ENCODE peak calls at places on chromosomes 4 and X, in six cellular contexts. One of them, this sample, is unnamed.

GRCh38 chr4:40550900-40551546 is 78.6 kb downstream of the RBM47 start:
- DNase-seq in heart left ventricle: no peak
- DNase-seq in uterus: no peak
- DNase-seq in tibial nerve: no peak
- DNase-seq in pancreas: peak
- DNase-seq in neural progenitor cell: peak
- DNase-seq in this sample: no peak

GRCh38 chr4:70893790-70894189 is 8.4 kb upstream of the MOB1B start:
- DNase-seq in neural progenitor cell: no peak
- DNase-seq in tibial nerve: no peak
- DNase-seq in uterus: no peak
- DNase-seq in pancreas: no peak
- DNase-seq in heart left ventricle: no peak
- DNase-seq in this sample: no peak

GRCh38 chr4:5893013-5893580 is at the start of gene CRMP1:
- DNase-seq in tibial nerve: no peak
- DNase-seq in heart left ventricle: no peak
- DNase-seq in uterus: no peak
- DNase-seq in neural progenitor cell: peak
- DNase-seq in pancreas: no peak
- DNase-seq in this sample: no peak

GRCh38 chrX:65667503-65668355 is at the start of gene MSN:
- DNase-seq in tibial nerve: peak
- DNase-seq in neural progenitor cell: peak
- DNase-seq in uterus: peak
- DNase-seq in pancreas: peak
- DNase-seq in heart left ventricle: peak
- DNase-seq in this sample: peak

GRCh38 chr4:7472443-7473013 is 37.8 kb upstream of the PSAPL1 start:
- DNase-seq in pancreas: no peak
- DNase-seq in neural progenitor cell: peak
- DNase-seq in uterus: no peak
- DNase-seq in heart left ventricle: no peak
- DNase-seq in tibial nerve: no peak
- DNase-seq in this sample: no peak

GRCh38 chr4:100738388-100739165 is 220.8 kb upstream of the EMCN start:
- DNase-seq in uterus: peak
- DNase-seq in tibial nerve: no peak
- DNase-seq in pancreas: no peak
- DNase-seq in neural progenitor cell: no peak
- DNase-seq in heart left ventricle: no peak
- DNase-seq in this sample: no peak

GRCh38 chr4:38015886-38016515 is 55.8 kb downstream of the PTTG2 start:
- DNase-seq in heart left ventricle: no peak
- DNase-seq in pancreas: no peak
- DNase-seq in neural progenitor cell: no peak
- DNase-seq in uterus: no peak
- DNase-seq in tibial nerve: no peak
- DNase-seq in this sample: no peak

GRCh38 chr4:52968696-52969095 is 106.6 kb downstream of the RASL11B start:
- DNase-seq in tibial nerve: no peak
- DNase-seq in uterus: no peak
- DNase-seq in heart left ventricle: no peak
- DNase-seq in neural progenitor cell: no peak
- DNase-seq in pancreas: no peak
- DNase-seq in this sample: no peak

DNA sequence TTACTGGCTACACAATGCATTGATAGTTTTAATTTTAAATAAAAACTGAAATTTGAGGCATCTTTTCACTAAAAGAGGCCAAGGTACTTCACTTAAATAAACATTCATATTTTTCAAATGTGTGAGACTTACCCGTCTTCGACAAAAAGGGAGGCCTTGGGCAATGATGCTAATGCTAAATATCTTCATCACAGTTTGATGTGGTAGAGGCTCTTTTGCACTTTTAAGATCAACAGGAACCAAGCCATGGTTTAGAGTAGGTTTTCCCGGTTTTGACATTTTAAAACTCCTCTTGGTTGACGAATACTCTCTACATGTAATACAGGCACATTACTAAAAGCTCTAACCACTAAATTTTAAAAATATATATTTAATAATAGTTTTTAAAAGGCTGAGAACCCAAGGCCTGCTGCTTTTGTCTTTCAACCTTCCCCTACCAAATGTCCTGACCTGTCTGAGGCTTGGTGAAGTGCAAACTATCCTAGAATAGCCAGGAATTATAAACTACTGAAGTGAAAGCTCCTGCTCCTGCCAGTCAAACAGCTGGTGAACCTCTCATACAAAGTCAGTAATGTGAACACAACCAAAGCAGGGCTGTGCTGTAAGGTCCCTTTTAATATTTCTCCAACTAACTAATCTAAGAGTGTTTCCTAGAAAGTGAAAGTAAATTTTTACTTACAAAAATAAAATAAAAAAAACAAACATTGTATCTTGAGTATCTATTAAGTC is 153.7 kb downstream of the FBXW7 start:
- DNase-seq in heart left ventricle: peak
- DNase-seq in uterus: no peak
- DNase-seq in pancreas: peak
- DNase-seq in neural progenitor cell: no peak
- DNase-seq in tibial nerve: no peak
- DNase-seq in this sample: no peak
- H3K27ac ChIP-seq in heart left ventricle: peak
- H3K27ac ChIP-seq in uterus: peak
- H3K27ac ChIP-seq in pancreas: peak
- H3K27ac ChIP-seq in neural progenitor cell: peak
- H3K27ac ChIP-seq in tibial nerve: peak
- H3K27ac ChIP-seq in this sample: peak

GRCh38 chr4:18021720-18022571 is at the start of gene LCORL:
- DNase-seq in pancreas: peak
- DNase-seq in heart left ventricle: peak
- DNase-seq in neural progenitor cell: peak
- DNase-seq in uterus: peak
- DNase-seq in tibial nerve: peak
- DNase-seq in this sample: peak
- TF ChIP-seq CTCF in pancreas: no peak
- TF ChIP-seq CTCF in heart left ventricle: no peak
- TF ChIP-seq CTCF in neural progenitor cell: peak
- TF ChIP-seq CTCF in uterus: peak
- TF ChIP-seq CTCF in tibial nerve: no peak
- TF ChIP-seq CTCF in this sample: no peak

DNA sequence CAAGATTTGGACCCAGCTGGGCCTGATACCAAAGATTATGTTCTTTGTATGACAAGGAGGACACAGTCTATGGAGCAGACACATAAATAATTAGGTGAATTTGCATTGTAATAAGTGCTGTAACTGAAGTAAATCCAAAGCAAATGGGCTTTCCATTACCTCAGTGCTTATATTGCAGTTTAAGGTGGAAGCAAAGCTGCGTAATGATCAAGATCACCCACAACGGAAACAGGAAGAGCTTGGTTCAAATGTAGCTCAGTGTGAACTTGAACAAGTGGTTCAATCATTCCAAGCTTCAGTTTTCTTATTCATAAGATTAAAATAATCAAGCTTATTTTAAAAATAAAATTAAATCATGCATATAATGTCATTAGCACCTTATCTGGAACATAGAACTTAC is 19.1 kb upstream of the RASGEF1B start:
- DNase-seq in pancreas: no peak
- DNase-seq in uterus: no peak
- DNase-seq in neural progenitor cell: no peak
- DNase-seq in tibial nerve: no peak
- DNase-seq in heart left ventricle: no peak
- DNase-seq in this sample: no peak
- H3K27ac ChIP-seq in pancreas: no peak
- H3K27ac ChIP-seq in uterus: no peak
- H3K27ac ChIP-seq in neural progenitor cell: no peak
- H3K27ac ChIP-seq in tibial nerve: no peak
- H3K27ac ChIP-seq in heart left ventricle: no peak
- H3K27ac ChIP-seq in this sample: no peak

DNA sequence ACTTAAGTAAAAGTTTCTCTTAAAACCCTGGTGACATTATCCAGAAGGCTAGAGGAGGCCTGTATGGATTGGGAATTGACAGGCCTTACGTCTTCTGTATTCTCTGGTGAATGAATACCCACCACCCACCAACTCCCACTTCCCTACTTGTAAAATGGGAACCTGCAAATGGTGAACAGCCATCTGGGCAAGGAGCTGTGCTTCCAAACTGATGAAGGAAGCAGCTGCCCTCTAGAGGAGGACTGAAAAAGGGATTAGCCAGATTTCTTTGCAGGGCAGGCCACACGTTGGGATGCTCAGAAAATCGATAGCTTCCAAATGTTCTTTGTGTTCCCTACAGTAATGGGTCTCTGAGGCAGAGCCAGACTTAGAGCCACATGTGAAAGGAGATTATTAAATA is 39.3 kb upstream of the LPAR4 start:
- DNase-seq in uterus: no peak
- DNase-seq in tibial nerve: no peak
- DNase-seq in pancreas: no peak
- DNase-seq in heart left ventricle: no peak
- DNase-seq in neural progenitor cell: peak
- DNase-seq in this sample: no peak
- TF ChIP-seq CTCF in uterus: no peak
- TF ChIP-seq CTCF in tibial nerve: no peak
- TF ChIP-seq CTCF in pancreas: no peak
- TF ChIP-seq CTCF in heart left ventricle: peak
- TF ChIP-seq CTCF in neural progenitor cell: peak
- TF ChIP-seq CTCF in this sample: no peak

GRCh38 chr4:107854326-107855030 is 29.7 kb downstream of the SGMS2 start:
- DNase-seq in heart left ventricle: no peak
- DNase-seq in uterus: peak
- DNase-seq in pancreas: no peak
- DNase-seq in tibial nerve: no peak
- DNase-seq in neural progenitor cell: no peak
- DNase-seq in this sample: no peak
- H3K27ac ChIP-seq in heart left ventricle: peak
- H3K27ac ChIP-seq in uterus: peak
- H3K27ac ChIP-seq in pancreas: no peak
- H3K27ac ChIP-seq in tibial nerve: no peak
- H3K27ac ChIP-seq in neural progenitor cell: no peak
- H3K27ac ChIP-seq in this sample: no peak

DNA sequence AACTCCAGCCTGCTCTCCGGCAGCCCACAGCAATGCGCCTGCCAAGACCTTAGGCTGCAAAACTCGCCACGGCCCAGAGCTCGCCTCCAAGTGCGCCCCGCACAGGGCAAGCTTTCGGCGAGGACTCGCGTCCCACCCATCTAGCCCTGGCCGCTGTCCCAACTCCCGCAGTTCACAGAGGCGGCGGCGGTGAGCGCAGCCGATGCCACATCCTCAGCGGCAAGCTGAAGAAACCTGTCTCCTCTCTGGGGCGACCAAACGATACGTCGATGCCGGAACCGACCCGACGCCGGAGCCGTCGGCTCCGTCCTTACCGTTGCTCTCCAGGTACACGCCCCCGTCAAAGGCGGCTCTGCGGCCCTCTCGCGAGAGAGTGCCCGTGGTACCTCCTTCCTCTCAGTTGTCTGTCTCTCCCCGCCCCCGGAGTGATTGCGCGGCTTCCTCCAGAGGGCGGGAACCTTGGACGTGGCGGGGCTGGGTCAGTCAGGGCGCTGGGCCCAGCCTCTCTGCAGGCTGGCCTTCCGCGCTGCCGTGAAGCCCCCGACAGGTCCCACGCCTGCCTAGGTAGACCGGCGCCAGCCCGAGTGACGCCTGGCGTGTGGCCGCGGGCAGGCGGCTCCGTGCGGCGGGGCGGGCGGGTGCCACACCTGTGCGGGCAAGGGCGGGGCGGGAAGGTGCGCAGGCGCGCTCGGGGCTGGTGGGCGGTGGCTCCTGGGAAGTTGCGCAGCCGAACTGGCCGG is 380 bp upstream of the RAB33B start:
- DNase-seq in heart left ventricle: peak
- DNase-seq in tibial nerve: peak
- DNase-seq in pancreas: peak
- DNase-seq in uterus: peak
- DNase-seq in neural progenitor cell: peak
- DNase-seq in this sample: peak
- TF ChIP-seq CTCF in heart left ventricle: no peak
- TF ChIP-seq CTCF in tibial nerve: no peak
- TF ChIP-seq CTCF in pancreas: no peak
- TF ChIP-seq CTCF in uterus: no peak
- TF ChIP-seq CTCF in neural progenitor cell: no peak
- TF ChIP-seq CTCF in this sample: no peak

DNA sequence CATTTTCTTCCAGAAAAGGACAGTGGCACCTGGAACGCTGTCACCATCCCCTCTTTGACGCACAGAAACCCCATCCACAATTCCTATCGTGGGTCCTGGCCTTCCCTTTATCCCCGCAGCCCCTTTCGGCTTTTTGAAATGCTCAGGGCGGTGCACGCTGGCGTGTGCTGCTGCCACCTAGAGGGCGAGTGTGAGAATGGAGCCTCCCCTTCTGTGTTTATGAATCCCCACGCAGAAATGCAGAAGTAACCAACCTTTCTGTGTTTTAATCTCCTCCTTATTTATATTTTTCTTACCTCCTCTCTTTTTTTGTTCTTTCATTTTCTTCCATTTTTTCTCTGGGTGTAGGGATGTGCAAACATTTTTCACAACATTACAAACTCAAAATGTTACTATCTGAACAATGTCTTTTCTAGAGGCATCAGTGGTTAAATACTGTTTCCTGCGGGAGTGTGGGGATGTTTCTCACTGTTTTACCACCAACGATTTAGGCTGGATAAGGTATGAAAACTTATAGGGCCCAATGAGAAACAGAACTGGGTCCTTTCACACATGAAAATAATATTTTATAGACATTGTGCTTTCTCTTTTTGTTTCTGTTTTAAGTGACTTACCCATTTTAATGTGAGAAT is 50.0 kb downstream of the TMA16 start:
- DNase-seq in uterus: peak
- DNase-seq in heart left ventricle: peak
- DNase-seq in pancreas: peak
- DNase-seq in neural progenitor cell: peak
- DNase-seq in tibial nerve: no peak
- DNase-seq in this sample: peak
- H3K27ac ChIP-seq in uterus: no peak
- H3K27ac ChIP-seq in heart left ventricle: no peak
- H3K27ac ChIP-seq in pancreas: no peak
- H3K27ac ChIP-seq in neural progenitor cell: no peak
- H3K27ac ChIP-seq in tibial nerve: no peak
- H3K27ac ChIP-seq in this sample: no peak

This sample was measured in dorsolateral prefrontal cortex.